ENCODE peak calls at places on chromosomes 13 and 19, in four cellular contexts. One of them, this sample, is unnamed.

GRCh38 chr13:46184277-46184699 is 2.3 kb upstream of the LCP1 start:
- DNase-seq in stimulated activated CD8-positive, alpha-beta memory T cell treated with anti-CD3 and anti-CD28 coated beads, Interleukin-7, amount 100 ng/mL, for 24 hours: peak; percentile 59
- DNase-seq in H4: peak; percentile 35
- DNase-seq in IMR-90: no peak
- DNase-seq in this sample: peak; percentile 2

GRCh38 chr19:39297931-39298634 is 1.9 kb downstream of the IFNL1 start:
- DNase-seq in IMR-90: no peak
- DNase-seq in H4: no peak
- DNase-seq in stimulated activated CD8-positive, alpha-beta memory T cell treated with anti-CD3 and anti-CD28 coated beads, Interleukin-7, amount 100 ng/mL, for 24 hours: peak; percentile 26
- DNase-seq in this sample: no peak

GRCh38 chr19:1474011-1474764 is 4.8 kb downstream of the C19orf25 start:
- DNase-seq in IMR-90: peak; percentile 35
- DNase-seq in H4: no peak
- DNase-seq in stimulated activated CD8-positive, alpha-beta memory T cell treated with anti-CD3 and anti-CD28 coated beads, Interleukin-7, amount 100 ng/mL, for 24 hours: no peak
- DNase-seq in this sample: no peak

GRCh38 chr19:9797871-9798270 is 21.0 kb downstream of the FBXL12 start:
- DNase-seq in H4: no peak
- DNase-seq in stimulated activated CD8-positive, alpha-beta memory T cell treated with anti-CD3 and anti-CD28 coated beads, Interleukin-7, amount 100 ng/mL, for 24 hours: no peak
- DNase-seq in IMR-90: no peak
- DNase-seq in this sample: no peak

GRCh38 chr19:13978306-13978705 is 26.0 kb downstream of the DCAF15 start:
- DNase-seq in H4: no peak
- DNase-seq in IMR-90: no peak
- DNase-seq in stimulated activated CD8-positive, alpha-beta memory T cell treated with anti-CD3 and anti-CD28 coated beads, Interleukin-7, amount 100 ng/mL, for 24 hours: no peak
- DNase-seq in this sample: no peak

GRCh38 chr13:111900390-111901180 is 166.4 kb upstream of the SOX1 start:
- DNase-seq in stimulated activated CD8-positive, alpha-beta memory T cell treated with anti-CD3 and anti-CD28 coated beads, Interleukin-7, amount 100 ng/mL, for 24 hours: no peak
- DNase-seq in H4: no peak
- DNase-seq in IMR-90: no peak
- DNase-seq in this sample: no peak

GRCh38 chr19:15702590-15702930 is 25.3 kb upstream of the OR10H2 start:
- DNase-seq in H4: peak; percentile 94
- DNase-seq in IMR-90: no peak
- DNase-seq in stimulated activated CD8-positive, alpha-beta memory T cell treated with anti-CD3 and anti-CD28 coated beads, Interleukin-7, amount 100 ng/mL, for 24 hours: no peak
- DNase-seq in this sample: peak; percentile 9

GRCh38 chr19:50694815-50695145 is 24.8 kb downstream of the SHANK1 start:
- DNase-seq in H4: no peak
- DNase-seq in stimulated activated CD8-positive, alpha-beta memory T cell treated with anti-CD3 and anti-CD28 coated beads, Interleukin-7, amount 100 ng/mL, for 24 hours: no peak
- DNase-seq in IMR-90: no peak
- DNase-seq in this sample: no peak

GRCh38 chr19:1104452-1105216 is 840 bp downstream of the GPX4 start:
- DNase-seq in stimulated activated CD8-positive, alpha-beta memory T cell treated with anti-CD3 and anti-CD28 coated beads, Interleukin-7, amount 100 ng/mL, for 24 hours: no peak
- DNase-seq in H4: peak; percentile 58
- DNase-seq in IMR-90: peak; percentile 69
- DNase-seq in this sample: peak; percentile 65

GRCh38 chr19:571127-571974 is 1.0 kb upstream of the BSG start:
- DNase-seq in H4: no peak
- DNase-seq in stimulated activated CD8-positive, alpha-beta memory T cell treated with anti-CD3 and anti-CD28 coated beads, Interleukin-7, amount 100 ng/mL, for 24 hours: peak; percentile 30
- DNase-seq in IMR-90: peak; percentile 35
- DNase-seq in this sample: peak; percentile 29

GRCh38 chr13:114035583-114036501 is 62.0 kb upstream of the C13orf46 start:
- DNase-seq in IMR-90: peak; percentile 35
- DNase-seq in stimulated activated CD8-positive, alpha-beta memory T cell treated with anti-CD3 and anti-CD28 coated beads, Interleukin-7, amount 100 ng/mL, for 24 hours: no peak
- DNase-seq in H4: no peak
- DNase-seq in this sample: no peak

GRCh38 chr13:25872871-25873607 is 178.8 kb downstream of the SHISA2 start:
- DNase-seq in IMR-90: no peak
- DNase-seq in stimulated activated CD8-positive, alpha-beta memory T cell treated with anti-CD3 and anti-CD28 coated beads, Interleukin-7, amount 100 ng/mL, for 24 hours: no peak
- DNase-seq in H4: no peak
- DNase-seq in this sample: peak; percentile 49

GRCh38 chr13:73090812-73091187 is 32.0 kb downstream of the KLF5 start:
- DNase-seq in IMR-90: no peak
- DNase-seq in stimulated activated CD8-positive, alpha-beta memory T cell treated with anti-CD3 and anti-CD28 coated beads, Interleukin-7, amount 100 ng/mL, for 24 hours: no peak
- DNase-seq in H4: no peak
- DNase-seq in this sample: no peak

GRCh38 chr13:61608138-61608537 is 192.5 kb upstream of the PCDH20 start:
- DNase-seq in stimulated activated CD8-positive, alpha-beta memory T cell treated with anti-CD3 and anti-CD28 coated beads, Interleukin-7, amount 100 ng/mL, for 24 hours: no peak
- DNase-seq in H4: no peak
- DNase-seq in IMR-90: no peak
- DNase-seq in this sample: no peak

GRCh38 chr19:10766681-10767201 is 48.9 kb downstream of the DNM2 start:
- DNase-seq in H4: no peak
- DNase-seq in stimulated activated CD8-positive, alpha-beta memory T cell treated with anti-CD3 and anti-CD28 coated beads, Interleukin-7, amount 100 ng/mL, for 24 hours: no peak
- DNase-seq in IMR-90: peak; percentile 24
- DNase-seq in this sample: peak; percentile 32

GRCh38 chr19:48681127-48681470 is 8.3 kb upstream of the NTN5 start:
- DNase-seq in IMR-90: peak; percentile 93
- DNase-seq in H4: peak; percentile 99
- DNase-seq in stimulated activated CD8-positive, alpha-beta memory T cell treated with anti-CD3 and anti-CD28 coated beads, Interleukin-7, amount 100 ng/mL, for 24 hours: no peak
- DNase-seq in this sample: peak; percentile 99

GRCh38 chr13:113943821-113944565 is 29.9 kb downstream of the C13orf46 start:
- DNase-seq in IMR-90: no peak
- DNase-seq in stimulated activated CD8-positive, alpha-beta memory T cell treated with anti-CD3 and anti-CD28 coated beads, Interleukin-7, amount 100 ng/mL, for 24 hours: no peak
- DNase-seq in H4: no peak
- DNase-seq in this sample: no peak

GRCh38 chr19:14686411-14686810 is 3.4 kb upstream of the ZNF333 start:
- DNase-seq in H4: no peak
- DNase-seq in stimulated activated CD8-positive, alpha-beta memory T cell treated with anti-CD3 and anti-CD28 coated beads, Interleukin-7, amount 100 ng/mL, for 24 hours: no peak
- DNase-seq in IMR-90: peak; percentile 9
- DNase-seq in this sample: peak; percentile 16

GRCh38 chr13:43411211-43411610 is 375.6 kb downstream of the ENOX1 start:
- DNase-seq in IMR-90: no peak
- DNase-seq in stimulated activated CD8-positive, alpha-beta memory T cell treated with anti-CD3 and anti-CD28 coated beads, Interleukin-7, amount 100 ng/mL, for 24 hours: no peak
- DNase-seq in H4: no peak
- DNase-seq in this sample: no peak

GRCh38 chr13:27964741-27965323 is 4.3 kb downstream of the CDX2 start:
- DNase-seq in H4: no peak
- DNase-seq in stimulated activated CD8-positive, alpha-beta memory T cell treated with anti-CD3 and anti-CD28 coated beads, Interleukin-7, amount 100 ng/mL, for 24 hours: no peak
- DNase-seq in IMR-90: no peak
- DNase-seq in this sample: no peak

This sample was measured in LHCN-M2.